ENCODE peak calls at places on chromosomes 13 and 19, in four cellular contexts. One of them, this sample, is unnamed.

GRCh38 chr19:41546386-41546789 is 29.6 kb upstream of the CEACAM21 start:
- DNase-seq in heart left ventricle: peak; percentile 42
- DNase-seq in colonic mucosa: no peak
- DNase-seq in cardiac fibroblast: no peak
- DNase-seq in this sample: no peak

GRCh38 chr19:5225486-5226345 is 114.9 kb downstream of the PTPRS start:
- DNase-seq in heart left ventricle: no peak
- DNase-seq in cardiac fibroblast: no peak
- DNase-seq in colonic mucosa: no peak
- DNase-seq in this sample: no peak

GRCh38 chr13:50936681-50937080 is 27.1 kb downstream of the RNASEH2B start:
- DNase-seq in cardiac fibroblast: peak; percentile 61
- DNase-seq in heart left ventricle: no peak
- DNase-seq in colonic mucosa: no peak
- DNase-seq in this sample: no peak

GRCh38 chr19:46520616-46521015 is 24.9 kb upstream of the PNMA8B start:
- DNase-seq in heart left ventricle: no peak
- DNase-seq in colonic mucosa: no peak
- DNase-seq in cardiac fibroblast: no peak
- DNase-seq in this sample: no peak

GRCh38 chr13:73898276-73898675 is 235.9 kb downstream of the KLF12 start:
- DNase-seq in colonic mucosa: no peak
- DNase-seq in cardiac fibroblast: no peak
- DNase-seq in heart left ventricle: no peak
- DNase-seq in this sample: no peak

GRCh38 chr13:111292710-111293485 is 27.5 kb upstream of the TEX29 start:
- DNase-seq in cardiac fibroblast: no peak
- DNase-seq in colonic mucosa: no peak
- DNase-seq in heart left ventricle: no peak
- DNase-seq in this sample: no peak

GRCh38 chr13:110326263-110326904 is 19.3 kb downstream of the COL4A2 start:
- DNase-seq in colonic mucosa: no peak
- DNase-seq in cardiac fibroblast: no peak
- DNase-seq in heart left ventricle: no peak
- DNase-seq in this sample: no peak

GRCh38 chr19:11813801-11814706 is at the start of gene ZNF440:
- DNase-seq in cardiac fibroblast: peak; percentile 92
- DNase-seq in heart left ventricle: peak; percentile 97
- DNase-seq in colonic mucosa: peak; percentile 98
- DNase-seq in this sample: peak; percentile 97

GRCh38 chr19:8505680-8506401 is 3.4 kb upstream of the PRAM1 start:
- DNase-seq in colonic mucosa: peak; percentile 85
- DNase-seq in cardiac fibroblast: peak; percentile 69
- DNase-seq in heart left ventricle: peak; percentile 79
- DNase-seq in this sample: peak; percentile 93

GRCh38 chr13:43232866-43233265 is 209.5 kb downstream of the DNAJC15 start:
- DNase-seq in colonic mucosa: no peak
- DNase-seq in cardiac fibroblast: peak; percentile 77
- DNase-seq in heart left ventricle: no peak
- DNase-seq in this sample: no peak

GRCh38 chr13:44617648-44618047 is 41.5 kb upstream of the TSC22D1 start:
- DNase-seq in cardiac fibroblast: no peak
- DNase-seq in colonic mucosa: no peak
- DNase-seq in heart left ventricle: no peak
- DNase-seq in this sample: no peak

GRCh38 chr19:52453324-52454094 is at the start of gene ZNF578:
- DNase-seq in heart left ventricle: peak; percentile 88
- DNase-seq in colonic mucosa: peak; percentile 74
- DNase-seq in cardiac fibroblast: peak; percentile 91
- DNase-seq in this sample: no peak

GRCh38 chr19:51060336-51060735 is 4.6 kb downstream of the KLK13 start:
- DNase-seq in cardiac fibroblast: no peak
- DNase-seq in colonic mucosa: no peak
- DNase-seq in heart left ventricle: no peak
- DNase-seq in this sample: no peak

GRCh38 chr19:43809762-43810696 is 7.8 kb upstream of the LYPD5 start:
- DNase-seq in heart left ventricle: no peak
- DNase-seq in cardiac fibroblast: peak; percentile 83
- DNase-seq in colonic mucosa: no peak
- DNase-seq in this sample: no peak

GRCh38 chr19:47381653-47382279 is 32.7 kb downstream of the DHX34 start:
- DNase-seq in cardiac fibroblast: no peak
- DNase-seq in heart left ventricle: no peak
- DNase-seq in colonic mucosa: no peak
- DNase-seq in this sample: no peak

GRCh38 chr19:27971869-27972268 is 1241.1 kb downstream of the UQCRFS1 start:
- DNase-seq in colonic mucosa: no peak
- DNase-seq in cardiac fibroblast: no peak
- DNase-seq in heart left ventricle: no peak
- DNase-seq in this sample: no peak

GRCh38 chr13:107865643-107866006 is 349.7 kb downstream of the LIG4 start:
- DNase-seq in heart left ventricle: no peak
- DNase-seq in cardiac fibroblast: no peak
- DNase-seq in colonic mucosa: no peak
- DNase-seq in this sample: no peak

GRCh38 chr13:34128661-34129060 is 310.7 kb downstream of the RFC3 start:
- DNase-seq in colonic mucosa: no peak
- DNase-seq in cardiac fibroblast: no peak
- DNase-seq in heart left ventricle: no peak
- DNase-seq in this sample: no peak

GRCh38 chr19:14517840-14518505 is at the start of gene DNAJB1:
- DNase-seq in cardiac fibroblast: peak; percentile 73
- DNase-seq in heart left ventricle: peak; percentile 88
- DNase-seq in colonic mucosa: peak; percentile 87
- DNase-seq in this sample: peak; percentile 93

GRCh38 chr13:79128158-79128557 is 277.9 kb downstream of the RBM26 start:
- DNase-seq in cardiac fibroblast: peak; percentile 74
- DNase-seq in heart left ventricle: no peak
- DNase-seq in colonic mucosa: no peak
- DNase-seq in this sample: no peak

GRCh38 chr19:5246554-5247155 is 94.0 kb downstream of the PTPRS start:
- DNase-seq in heart left ventricle: no peak
- DNase-seq in colonic mucosa: no peak
- DNase-seq in cardiac fibroblast: no peak
- DNase-seq in this sample: no peak

GRCh38 chr13:31749929-31750328 is 10.6 kb downstream of the RXFP2 start:
- DNase-seq in cardiac fibroblast: peak; percentile 98
- DNase-seq in colonic mucosa: no peak
- DNase-seq in heart left ventricle: no peak
- DNase-seq in this sample: no peak

GRCh38 chr19:44050740-44051653 is 839 bp upstream of the ZNF223 start:
- DNase-seq in colonic mucosa: peak; percentile 58
- DNase-seq in cardiac fibroblast: peak; percentile 8
- DNase-seq in heart left ventricle: no peak
- DNase-seq in this sample: no peak

GRCh38 chr13:43191561-43191960 is 168.2 kb downstream of the DNAJC15 start:
- DNase-seq in colonic mucosa: no peak
- DNase-seq in cardiac fibroblast: no peak
- DNase-seq in heart left ventricle: no peak
- DNase-seq in this sample: no peak

GRCh38 chr19:11087870-11088507 is 1.3 kb upstream of the LDLR start:
- DNase-seq in colonic mucosa: no peak
- DNase-seq in cardiac fibroblast: no peak
- DNase-seq in heart left ventricle: no peak
- DNase-seq in this sample: no peak

GRCh38 chr13:70792121-70792520 is 683.9 kb upstream of the KLHL1 start:
- DNase-seq in colonic mucosa: no peak
- DNase-seq in heart left ventricle: no peak
- DNase-seq in cardiac fibroblast: no peak
- DNase-seq in this sample: no peak

GRCh38 chr19:3655402-3656072 is 28.9 kb upstream of the CACTIN start:
- DNase-seq in colonic mucosa: peak; percentile 42
- DNase-seq in heart left ventricle: no peak
- DNase-seq in cardiac fibroblast: peak; percentile 91
- DNase-seq in this sample: peak; percentile 90

GRCh38 chr19:480016-480855 is 16.1 kb upstream of the MADCAM1 start:
- DNase-seq in colonic mucosa: peak; percentile 78
- DNase-seq in heart left ventricle: peak; percentile 84
- DNase-seq in cardiac fibroblast: peak; percentile 72
- DNase-seq in this sample: peak; percentile 93

GRCh38 chr19:43605875-43606568 is 5.9 kb upstream of the SRRM5 start:
- DNase-seq in colonic mucosa: no peak
- DNase-seq in cardiac fibroblast: no peak
- DNase-seq in heart left ventricle: no peak
- DNase-seq in this sample: no peak

GRCh38 chr13:99464441-99464949 is 36.8 kb upstream of the TM9SF2 start:
- DNase-seq in heart left ventricle: no peak
- DNase-seq in cardiac fibroblast: no peak
- DNase-seq in colonic mucosa: no peak
- DNase-seq in this sample: no peak

GRCh38 chr19:44598880-44599279 is 14.5 kb upstream of the IGSF23 start:
- DNase-seq in cardiac fibroblast: no peak
- DNase-seq in colonic mucosa: peak; percentile 93
- DNase-seq in heart left ventricle: no peak
- DNase-seq in this sample: no peak

GRCh38 chr19:49057636-49058234 is at the start of gene CGB7:
- DNase-seq in colonic mucosa: peak; percentile 89
- DNase-seq in cardiac fibroblast: peak; percentile 54
- DNase-seq in heart left ventricle: peak; percentile 74
- DNase-seq in this sample: no peak

GRCh38 chr13:106177146-106177545 is 358.3 kb downstream of the EFNB2 start:
- DNase-seq in heart left ventricle: no peak
- DNase-seq in cardiac fibroblast: no peak
- DNase-seq in colonic mucosa: no peak
- DNase-seq in this sample: no peak

GRCh38 chr19:45350477-45351058 is 10.0 kb downstream of the KLC3 start:
- DNase-seq in heart left ventricle: no peak
- DNase-seq in cardiac fibroblast: no peak
- DNase-seq in colonic mucosa: no peak
- DNase-seq in this sample: no peak

GRCh38 chr19:55082023-55082851 is 6.6 kb downstream of the EPS8L1 start:
- DNase-seq in cardiac fibroblast: peak; percentile 54
- DNase-seq in heart left ventricle: no peak
- DNase-seq in colonic mucosa: no peak
- DNase-seq in this sample: no peak

GRCh38 chr19:49362926-49363264 is 679 bp upstream of the TEAD2 start:
- DNase-seq in colonic mucosa: peak; percentile 56
- DNase-seq in heart left ventricle: peak; percentile 51
- DNase-seq in cardiac fibroblast: no peak
- DNase-seq in this sample: no peak

GRCh38 chr19:8459520-8460260 is 14.9 kb downstream of the HNRNPM start:
- DNase-seq in heart left ventricle: no peak
- DNase-seq in colonic mucosa: no peak
- DNase-seq in cardiac fibroblast: peak; percentile 89
- DNase-seq in this sample: no peak

GRCh38 chr13:19957320-19958118 is 1.0 kb upstream of the ZMYM2 start:
- DNase-seq in colonic mucosa: peak; percentile 80
- DNase-seq in heart left ventricle: peak; percentile 76
- DNase-seq in cardiac fibroblast: peak; percentile 80
- DNase-seq in this sample: peak; percentile 87

GRCh38 chr13:19952850-19953249 is 5.7 kb upstream of the ZMYM2 start:
- DNase-seq in cardiac fibroblast: no peak
- DNase-seq in colonic mucosa: no peak
- DNase-seq in heart left ventricle: no peak
- DNase-seq in this sample: no peak

GRCh38 chr13:19959141-19959830 is 759 bp downstream of the ZMYM2 start:
- DNase-seq in heart left ventricle: peak; percentile 54
- DNase-seq in colonic mucosa: peak; percentile 63
- DNase-seq in cardiac fibroblast: peak; percentile 52
- DNase-seq in this sample: peak; percentile 87

GRCh38 chr13:19958119-19959111 is at the start of gene ZMYM2:
- DNase-seq in cardiac fibroblast: peak; percentile 96
- DNase-seq in heart left ventricle: peak; percentile 99
- DNase-seq in colonic mucosa: peak; percentile 99
- DNase-seq in this sample: peak; percentile 100

GRCh38 chr13:19955873-19956559 is 2.5 kb upstream of the ZMYM2 start:
- DNase-seq in cardiac fibroblast: no peak
- DNase-seq in colonic mucosa: no peak
- DNase-seq in heart left ventricle: no peak
- DNase-seq in this sample: no peak
- TF ChIP-seq CTCF in cardiac fibroblast: no peak
- TF ChIP-seq CTCF in colonic mucosa: no peak
- TF ChIP-seq CTCF in heart left ventricle: no peak
- TF ChIP-seq CTCF in this sample: no peak

DNA sequence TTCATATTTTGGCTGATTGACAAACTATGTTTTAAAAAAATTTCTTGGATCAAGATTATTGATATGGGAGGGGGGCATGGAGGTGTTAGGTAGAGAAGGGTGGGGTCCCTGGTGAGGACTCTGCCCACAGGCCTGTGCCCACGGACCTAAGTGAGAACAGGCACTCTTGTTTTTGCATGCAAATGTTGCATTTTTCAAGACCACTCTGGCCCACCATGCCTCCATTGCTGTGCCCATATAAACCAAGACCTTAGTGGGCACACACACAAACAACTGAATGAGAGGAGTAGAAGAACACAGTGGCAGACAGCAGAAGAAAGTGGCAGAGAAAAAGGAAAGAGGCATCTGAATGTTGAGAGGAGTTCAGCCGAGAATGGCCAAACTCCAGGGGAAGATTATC is 69.6 kb upstream of the ZNF98 start:
- DNase-seq in cardiac fibroblast: no peak
- DNase-seq in colonic mucosa: no peak
- DNase-seq in heart left ventricle: no peak
- DNase-seq in this sample: no peak
- TF ChIP-seq CTCF in cardiac fibroblast: no peak
- TF ChIP-seq CTCF in colonic mucosa: no peak
- TF ChIP-seq CTCF in heart left ventricle: no peak
- TF ChIP-seq CTCF in this sample: no peak

GRCh38 chr19:34676697-34677385 is at the start of gene SCGB2B2:
- DNase-seq in colonic mucosa: no peak
- DNase-seq in heart left ventricle: no peak
- DNase-seq in cardiac fibroblast: no peak
- DNase-seq in this sample: no peak
- TF ChIP-seq CTCF in colonic mucosa: no peak
- TF ChIP-seq CTCF in heart left ventricle: no peak
- TF ChIP-seq CTCF in cardiac fibroblast: no peak
- TF ChIP-seq CTCF in this sample: peak; percentile 38

DNA sequence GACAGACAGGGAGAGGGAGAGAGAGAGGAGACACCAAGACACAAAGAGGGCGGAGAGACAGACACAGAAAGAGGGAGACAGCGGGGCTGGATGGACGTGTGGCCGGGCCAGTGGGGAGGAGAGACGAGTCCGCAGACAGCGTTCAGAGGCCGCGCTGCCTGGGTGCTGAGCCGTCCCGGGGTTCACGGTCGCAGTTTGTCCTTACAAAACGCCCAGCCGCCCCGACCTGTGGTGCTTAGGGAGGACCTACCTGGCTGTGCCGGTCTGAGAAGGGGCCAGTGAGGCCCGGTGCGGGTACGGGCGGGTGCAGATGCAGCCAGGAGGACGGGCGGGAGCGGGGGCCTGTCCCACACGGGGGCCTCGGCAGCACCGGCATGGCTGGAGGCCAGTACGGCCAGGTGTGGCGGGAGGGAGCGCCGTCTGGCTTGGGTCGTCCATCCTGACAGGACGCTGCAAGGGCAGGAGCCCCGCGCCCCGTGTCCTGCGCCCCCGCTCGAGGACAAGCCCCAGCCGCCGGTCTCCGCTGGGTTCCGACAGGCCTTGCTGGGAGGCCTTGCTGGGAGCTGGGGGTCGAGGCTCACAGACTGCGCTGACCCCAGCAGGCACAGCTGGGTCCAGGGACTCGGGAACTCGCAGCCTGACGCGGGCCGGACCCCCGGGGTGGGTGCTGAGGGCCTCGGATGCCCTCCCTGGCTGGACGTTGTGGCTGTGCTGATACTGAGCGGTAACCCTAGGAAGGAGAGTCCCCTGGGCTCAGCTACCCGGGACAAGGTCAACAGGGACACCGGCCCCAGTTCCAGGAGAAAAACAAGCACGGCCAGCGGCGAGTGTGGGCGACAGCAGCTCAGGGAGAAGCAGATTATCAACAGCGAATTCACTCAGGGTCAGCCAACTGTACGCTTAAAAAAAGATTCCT is 5.3 kb upstream of the PROZ start:
- DNase-seq in colonic mucosa: peak; percentile 56
- DNase-seq in heart left ventricle: peak; percentile 50
- DNase-seq in cardiac fibroblast: peak; percentile 11
- DNase-seq in this sample: peak; percentile 87
- TF ChIP-seq CTCF in colonic mucosa: no peak
- TF ChIP-seq CTCF in heart left ventricle: no peak
- TF ChIP-seq CTCF in cardiac fibroblast: no peak
- TF ChIP-seq CTCF in this sample: no peak

This sample was measured in osteocyte.